ENCODE peak calls at places on chromosomes 5 and 9, in four cellular contexts. L, D, G and R are unnamed samples.

GRCh38 chr9:6415266-6415665 is 2.3 kb downstream of the UHRF2 start:
- DNase-seq in L (no peak), D (no peak), G (no peak), R (no peak)

GRCh38 chr5:157137691-157138090 is 5.0 kb downstream of the MED7 start:
- DNase-seq in L (no peak), D (no peak), G (no peak), R (no peak)

GRCh38 chr9:121199921-121200320 is 1.7 kb downstream of the RAB14 start:
- DNase-seq in L (peak; percentile 22), D (no peak), G (no peak), R (peak; percentile 21)

GRCh38 chr5:170892201-170892600 is 30.4 kb downstream of the RANBP17 start:
- DNase-seq in L (peak; percentile 57), D (no peak), G (no peak), R (peak; percentile 90)

GRCh38 chr9:136629879-136630661 is 32.6 kb upstream of the EGFL7 start:
- DNase-seq in L (peak; percentile 57), D (no peak), G (peak; percentile 72), R (peak; percentile 24)

GRCh38 chr9:129604766-129605163 is 16.1 kb downstream of the C9orf50 start:
- DNase-seq in L (no peak), D (no peak), G (no peak), R (no peak)

GRCh38 chr9:22241024-22241423 is 205.6 kb upstream of the DMRTA1 start:
- DNase-seq in L (no peak), D (no peak), G (no peak), R (no peak)

GRCh38 chr9:122929803-122930354 is 1.4 kb downstream of the ZBTB26 start:
- DNase-seq in L (no peak), D (no peak), G (no peak), R (no peak)

GRCh38 chr5:118903010-118903409 is 85.3 kb downstream of the DTWD2 start:
- DNase-seq in L (no peak), D (no peak), G (no peak), R (no peak)

GRCh38 chr9:120891255-120891954 is 14.4 kb upstream of the PHF19 start:
- DNase-seq in L (no peak), D (no peak), G (peak; percentile 71), R (peak; percentile 50)

GRCh38 chr5:39494534-39494933 is 69.8 kb upstream of the DAB2 start:
- DNase-seq in L (no peak), D (no peak), G (no peak), R (no peak)

GRCh38 chr9:87443006-87443405 is 54.7 kb upstream of the DAPK1 start:
- DNase-seq in L (no peak), D (no peak), G (no peak), R (no peak)

GRCh38 chr9:123335227-123335985 is 20.6 kb upstream of the CRB2 start:
- DNase-seq in L (peak; percentile 14), D (no peak), G (no peak), R (peak; percentile 63)

GRCh38 chr5:178231736-178232123 is 872 bp downstream of the PHYKPL start:
- DNase-seq in L (no peak), D (no peak), G (no peak), R (no peak)

GRCh38 chr5:39420482-39421145 is 4.2 kb downstream of the DAB2 start:
- DNase-seq in L (peak; percentile 62), D (no peak), G (no peak), R (peak; percentile 71)

GRCh38 chr5:78320461-78320860 is 26.0 kb upstream of the AP3B1 start:
- DNase-seq in L (peak; percentile 66), D (no peak), G (no peak), R (peak; percentile 69)

GRCh38 chr5:131959136-131959535 is 13.7 kb upstream of the MEIKIN start:
- DNase-seq in L (no peak), D (no peak), G (no peak), R (no peak)

GRCh38 chr5:34538026-34538672 is 118.0 kb upstream of the RAI14 start:
- DNase-seq in L (no peak), D (no peak), G (peak; percentile 62), R (peak; percentile 31)

GRCh38 chr5:149427374-149427773 is 48.3 kb upstream of the IL17B start:
- DNase-seq in L (no peak), D (no peak), G (no peak), R (no peak)

GRCh38 chr9:14309403-14309802 is 4.5 kb downstream of the NFIB start:
- DNase-seq in L (peak; percentile 74), D (no peak), G (no peak), R (peak; percentile 24)

GRCh38 chr5:100827481-100827889 is 75.6 kb downstream of the ST8SIA4 start:
- DNase-seq in L (peak; percentile 51), D (no peak), G (no peak), R (no peak)

GRCh38 chr5:128535225-128535624 is 2.8 kb downstream of the FBN2 start:
- DNase-seq in L (no peak), D (no peak), G (no peak), R (no peak)

GRCh38 chr5:140345919-140346347 is 470 bp downstream of the HBEGF start:
- DNase-seq in L (peak; percentile 80), D (no peak), G (peak; percentile 62), R (peak; percentile 66)

GRCh38 chr9:121328476-121328875 is 41.6 kb downstream of the STOM start:
- DNase-seq in L (no peak), D (no peak), G (no peak), R (no peak)

GRCh38 chr9:90942555-90942954 is 140.9 kb downstream of the SYK start:
- DNase-seq in L (no peak), D (peak; percentile 19), G (no peak), R (peak; percentile 48)

GRCh38 chr9:91491624-91492023 is 68.0 kb upstream of the NFIL3 start:
- DNase-seq in L (no peak), D (no peak), G (no peak), R (no peak)

GRCh38 chr9:97809666-97810344 is 43.2 kb upstream of the FOXE1 start:
- DNase-seq in L (peak; percentile 14), D (no peak), G (no peak), R (no peak)

GRCh38 chr9:90874194-90874593 is 72.6 kb downstream of the SYK start:
- DNase-seq in L (no peak), D (no peak), G (no peak), R (no peak)

GRCh38 chr9:91164724-91165520 is 196.8 kb downstream of the AUH start:
- DNase-seq in L (peak; percentile 69), D (no peak), G (peak; percentile 73), R (peak; percentile 100)

GRCh38 chr9:21415492-21416267 is 6.8 kb downstream of the IFNA8 start:
- DNase-seq in L (no peak), D (no peak), G (no peak), R (no peak)

GRCh38 chr5:138038826-138039225 is 5.9 kb upstream of the FAM13B start:
- DNase-seq in L (no peak), D (no peak), G (no peak), R (no peak)

DNA sequence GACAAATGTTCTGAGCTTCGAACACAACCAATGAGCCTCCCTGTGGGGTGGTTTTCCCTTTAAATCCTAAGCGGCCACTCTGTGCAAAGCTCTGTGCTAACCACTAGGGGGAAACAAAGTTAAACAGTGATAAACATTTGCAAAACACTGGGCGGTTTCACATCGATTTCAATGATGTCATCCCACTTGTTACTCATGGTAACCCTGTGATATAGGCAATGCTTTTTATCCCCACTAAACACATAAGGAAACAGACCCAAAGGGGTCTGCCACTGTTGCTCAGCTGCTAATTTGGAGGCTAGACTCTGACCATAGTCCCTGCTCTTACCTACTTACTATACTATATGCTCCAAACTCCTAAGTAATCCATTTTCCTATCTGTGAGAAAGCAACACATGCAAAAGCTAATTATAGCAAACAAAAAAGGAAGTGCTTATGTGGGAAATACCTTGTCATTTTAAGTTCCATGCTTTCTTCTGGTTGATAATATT is 57.3 kb downstream of the PTPN3 start:
- DNase-seq in L (peak; percentile 74), D (no peak), G (peak; percentile 78), R (peak; percentile 90)
- H2AFZ ChIP-seq in L (no peak overlapping the region), D (no peak overlapping the region), G (peak overlapping the region; percentile 7), R (no peak overlapping the region)

GRCh38 chr9:132020272-132020671 is 59.4 kb downstream of the MED27 start:
- DNase-seq in L (peak; percentile 36), D (no peak), G (no peak), R (no peak)
- H3K9ac ChIP-seq in L (no peak overlapping the region), D (no peak overlapping the region), G (no peak overlapping the region), R (no peak overlapping the region)

GRCh38 chr9:18676501-18676900 is 202.5 kb downstream of the ADAMTSL1 start:
- DNase-seq in L (no peak), D (no peak), G (no peak), R (no peak)
- TF ChIP-seq FOS in L (no peak), D (no peak), G (no peak), R (no peak)

GRCh38 chr9:38226491-38226951 is 157.5 kb upstream of the SHB start:
- DNase-seq in L (no peak), D (no peak), G (no peak), R (peak; percentile 4)
- H2AFZ ChIP-seq in L (no peak overlapping the region), D (no peak overlapping the region), G (no peak overlapping the region), R (peak overlapping the region; percentile 81)

DNA sequence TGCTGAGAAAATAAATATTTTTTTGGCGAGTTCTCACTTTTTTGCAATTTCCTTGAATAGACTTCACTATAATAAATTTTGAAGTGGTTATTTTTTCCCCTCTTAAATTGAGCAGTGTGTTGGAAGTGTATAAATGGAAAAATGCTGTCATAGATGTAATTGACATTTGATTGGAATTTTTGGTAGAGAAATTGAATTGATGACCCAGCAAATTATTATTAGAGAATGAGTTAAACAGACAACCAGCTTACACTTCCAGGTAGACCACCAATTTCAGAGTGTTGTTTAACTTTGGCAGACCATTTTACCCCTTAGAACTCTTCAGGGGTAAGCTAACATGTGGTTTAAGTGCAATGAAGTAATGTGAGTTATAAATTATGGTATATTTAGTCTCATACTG is 1.9 kb downstream of the FAF2 start:
- DNase-seq in L (no peak), D (no peak), G (no peak), R (no peak)
- H3K9ac ChIP-seq in L (no peak overlapping the region), D (no peak overlapping the region), G (no peak overlapping the region), R (no peak overlapping the region)

GRCh38 chr9:127282611-127283010 is 18.0 kb downstream of the GARNL3 start:
- DNase-seq in L (no peak), D (no peak), G (no peak), R (no peak)

GRCh38 chr9:127278372-127278771 is 13.8 kb downstream of the GARNL3 start:
- DNase-seq in L (no peak), D (no peak), G (no peak), R (no peak)

GRCh38 chr9:127281887-127282286 is 17.3 kb downstream of the GARNL3 start:
- DNase-seq in L (no peak), D (no peak), G (no peak), R (no peak)

GRCh38 chr9:127279717-127280285 is 15.2 kb downstream of the GARNL3 start:
- DNase-seq in L (no peak), D (no peak), G (no peak), R (no peak)

GRCh38 chr9:127280880-127281660 is 16.5 kb downstream of the GARNL3 start:
- DNase-seq in L (no peak), D (no peak), G (no peak), R (no peak)
- TF ChIP-seq FOS in L (no peak), D (no peak), G (no peak), R (no peak)

GRCh38 chr5:54514841-54515432 is 2.6 kb upstream of the SNX18 start:
- DNase-seq in L (no peak), D (no peak), G (no peak), R (peak; percentile 81)
- H2AFZ ChIP-seq in L (no peak overlapping the region), D (no peak overlapping the region), G (no peak overlapping the region), R (peak overlapping the region; percentile 69)